ENCODE peak calls at places on chromosomes 4 and X, in four cellular contexts. H is K562, O is SK-N-SH, Q is HCT116. S is an unnamed sample.

GRCh38 chr4:144705861-144706590 is 60.1 kb downstream of the HHIP start:
- DNase-seq in O (no peak), Q (no peak), H (no peak), S (no peak)

GRCh38 chr4:98682719-98683118 is 24.3 kb upstream of the TSPAN5 start:
- DNase-seq in O (peak; percentile 14), Q (no peak), H (peak; percentile 27), S (no peak)

GRCh38 chr4:129384974-129385373 is 289.0 kb downstream of the C4orf33 start:
- DNase-seq in O (no peak), H (no peak), Q (no peak), S (no peak)

GRCh38 chrX:107709266-107709795 is 66.3 kb downstream of the TSC22D3 start:
- DNase-seq in H (no peak), O (no peak), Q (no peak), S (no peak)

GRCh38 chr4:129144755-129145206 is 48.8 kb downstream of the C4orf33 start:
- DNase-seq in H (no peak), O (peak; percentile 25), Q (no peak), S (no peak)

GRCh38 chrX:43655961-43656494 is at the start of gene MAOA:
- DNase-seq in O (peak; percentile 61), H (no peak), Q (no peak), S (no peak)

GRCh38 chr4:174260099-174260498 is 23.4 kb downstream of the FBXO8 start:
- DNase-seq in H (no peak), Q (no peak), O (peak; percentile 30), S (no peak)

GRCh38 chrX:39595977-39596376 is 501.8 kb downstream of the BCOR start:
- DNase-seq in O (no peak), H (no peak), Q (no peak), S (no peak)

GRCh38 chr4:28481565-28481964 is 1620.9 kb downstream of the STIM2 start:
- DNase-seq in Q (no peak), O (no peak), H (no peak), S (no peak)

GRCh38 chr4:158624889-158625478 is 46.7 kb downstream of the C4orf46 start:
- DNase-seq in H (peak; percentile 44), Q (peak; percentile 58), O (peak; percentile 32), S (peak; percentile 27)

GRCh38 chrX:884091-884490 is 253.5 kb downstream of the SHOX start:
- DNase-seq in O (no peak), Q (no peak), H (no peak), S (no peak)

GRCh38 chr4:94941706-94942105 is 184.0 kb downstream of the BMPR1B start:
- DNase-seq in Q (no peak), O (no peak), H (no peak), S (no peak)

GRCh38 chrX:117871796-117872195 is 244.8 kb downstream of the KLHL13 start:
- DNase-seq in O (no peak), Q (no peak), H (no peak), S (no peak)

GRCh38 chr4:149371021-149371420 is 444.6 kb downstream of the IQCM start:
- DNase-seq in Q (peak; percentile 67), O (peak; percentile 3), H (no peak), S (peak; percentile 13)

GRCh38 chrX:65601530-65602281 is 65.7 kb upstream of the MSN start:
- DNase-seq in H (no peak), Q (no peak), O (no peak), S (no peak)

GRCh38 chr4:87620491-87620890 is 12.2 kb downstream of the DSPP start:
- DNase-seq in Q (no peak), H (no peak), O (no peak), S (no peak)

GRCh38 chr4:73621357-73621756 is 1.1 kb upstream of the RASSF6 start:
- DNase-seq in H (no peak), O (no peak), Q (no peak), S (no peak)

GRCh38 chr4:110586137-110586850 is 36.6 kb downstream of the PITX2 start:
- DNase-seq in Q (peak; percentile 31), O (peak; percentile 37), H (no peak), S (peak; percentile 12)

GRCh38 chrX:12505127-12505526 is 286.1 kb upstream of the PRPS2 start:
- DNase-seq in Q (no peak), H (no peak), O (no peak), S (no peak)

GRCh38 chr4:40630335-40631021 is 814 bp upstream of the RBM47 start:
- DNase-seq in H (no peak), Q (peak; percentile 26), O (peak; percentile 21), S (no peak)

GRCh38 chr4:42398448-42399355 is 1.4 kb downstream of the SHISA3 start:
- DNase-seq in Q (no peak), O (no peak), H (no peak), S (no peak)

GRCh38 chrX:16431266-16431665 is 218.7 kb upstream of the S100G start:
- DNase-seq in H (no peak), O (no peak), Q (no peak), S (no peak)

GRCh38 chrX:16429391-16429790 is 220.6 kb upstream of the S100G start:
- DNase-seq in H (no peak), Q (no peak), O (no peak), S (no peak)

GRCh38 chrX:16433021-16433420 is 216.9 kb upstream of the S100G start:
- DNase-seq in H (no peak), Q (no peak), O (no peak), S (no peak)

GRCh38 chrX:16427668-16428067 is 222.3 kb upstream of the S100G start:
- DNase-seq in Q (no peak), H (no peak), O (no peak), S (no peak)
- TF ChIP-seq SIN3A in Q (no peak), H (no peak), O (no peak), S (no peak)

DNA sequence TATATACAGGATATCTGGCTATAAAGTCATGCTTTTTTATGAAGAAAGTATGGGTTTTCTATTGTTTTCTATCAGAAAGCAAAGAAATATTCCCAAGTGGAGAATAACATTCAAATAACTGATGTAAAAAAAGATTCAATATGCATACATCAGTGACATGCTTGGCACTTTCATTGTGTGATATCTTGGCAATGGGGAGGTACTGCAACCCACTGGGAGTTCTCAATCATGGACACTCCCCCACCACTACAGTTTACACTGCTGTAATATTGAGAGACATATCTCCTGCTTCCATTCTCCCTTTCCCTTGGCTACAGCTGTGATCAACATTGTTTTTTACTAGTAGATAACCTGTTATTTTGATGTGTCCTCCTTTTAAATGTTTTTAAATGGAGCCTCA is 257.8 kb downstream of the CAMK2D start:
- DNase-seq in H (no peak), O (no peak), Q (no peak), S (no peak)
- TF ChIP-seq POLR2AphosphoS5 in H (no peak), O (no peak), Q (no peak), S (no peak)

DNA sequence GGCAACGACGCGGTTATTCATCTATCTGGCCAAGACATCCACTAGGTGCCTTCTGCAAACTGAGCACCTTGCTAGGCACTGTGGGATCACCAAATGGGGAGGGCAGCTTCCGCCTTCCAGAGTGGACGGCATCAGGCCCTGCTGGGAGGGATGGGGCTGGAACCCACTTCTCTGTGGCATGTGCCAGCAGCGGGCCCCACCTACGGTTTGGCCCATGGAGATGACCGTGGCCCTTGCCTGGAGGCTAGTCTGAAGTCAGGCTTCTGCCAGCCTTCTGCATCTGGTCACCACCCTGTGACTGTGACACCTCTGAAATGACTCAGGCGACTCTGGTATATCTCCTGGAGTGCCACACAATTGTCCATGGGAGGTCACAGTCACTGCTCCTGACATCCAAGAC is 7.2 kb downstream of the SSR4 start:
- DNase-seq in Q (no peak), O (no peak), H (no peak), S (no peak)
- H3K9me3 ChIP-seq in Q (no peaks in the 10 kb centered on the region), O (no peaks in the 10 kb centered on the region), H (no peaks in the 10 kb centered on the region), S (no peaks in the 10 kb centered on the region)

DNA sequence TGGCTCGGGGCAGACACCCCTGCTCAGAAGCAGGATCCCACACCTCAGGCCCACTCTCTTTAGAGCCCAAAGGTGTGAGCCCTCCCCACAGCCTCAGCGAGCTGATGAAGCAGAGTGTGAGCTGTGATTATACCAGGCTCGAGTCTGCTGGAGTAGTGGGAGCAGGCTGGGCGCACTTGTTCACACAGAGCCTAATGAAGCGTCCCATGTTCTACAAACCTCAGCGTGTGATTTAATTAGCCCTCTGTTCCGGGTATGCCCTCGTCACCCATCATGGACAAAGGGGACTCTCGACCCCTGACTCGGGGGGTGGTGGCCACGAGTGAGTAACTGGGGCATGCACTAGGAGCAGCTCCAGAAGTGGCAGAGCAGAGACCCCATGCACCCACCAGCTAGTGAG is 62.3 kb downstream of the PPP2R2C start:
- DNase-seq in H (no peak), O (no peak), Q (no peak), S (no peak)
- TF ChIP-seq SIN3A in H (no peak), O (no peak), Q (no peak), S (no peak)

GRCh38 chr4:16846520-16847117 is 51.8 kb downstream of the LDB2 start:
- DNase-seq in Q (no peak), H (no peak), O (no peak), S (no peak)

GRCh38 chr4:16844796-16845586 is 53.5 kb downstream of the LDB2 start:
- DNase-seq in H (no peak), Q (no peak), O (no peak), S (no peak)

GRCh38 chr4:16838226-16838875 is 60.1 kb downstream of the LDB2 start:
- DNase-seq in Q (no peak), H (no peak), O (no peak), S (no peak)

DNA sequence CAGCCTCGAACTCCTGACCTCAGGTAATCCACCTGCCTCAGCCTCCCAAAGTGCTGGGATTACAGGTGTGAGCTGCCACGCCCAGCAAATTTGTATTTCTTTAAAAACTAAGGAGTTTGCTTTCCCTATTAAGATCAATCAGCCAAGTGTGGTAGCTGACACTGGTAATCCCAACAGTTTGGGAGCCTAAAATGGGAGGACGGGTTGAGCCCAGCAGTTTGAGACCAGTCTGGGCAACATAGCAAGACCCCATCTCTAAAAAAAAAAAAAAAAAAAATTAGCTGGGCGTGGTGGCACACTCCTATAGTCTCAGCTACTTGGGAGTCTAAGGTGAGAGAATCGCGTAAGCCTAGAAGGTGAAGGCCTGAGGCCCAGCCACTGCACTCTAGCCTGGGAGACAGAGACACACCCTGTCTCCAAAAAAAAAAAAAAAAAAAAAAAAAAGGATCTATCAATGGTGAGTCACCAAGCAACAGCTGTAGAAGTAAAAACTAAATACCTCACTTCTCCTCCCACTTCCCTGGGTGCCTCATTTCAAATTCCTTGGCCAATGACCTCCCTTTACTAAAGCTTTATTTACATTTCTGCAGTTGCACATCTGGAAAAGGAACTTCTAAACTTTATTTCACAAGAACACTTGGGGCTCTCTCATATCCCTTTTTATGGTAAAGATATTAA is 54.5 kb downstream of the LDB2 start:
- DNase-seq in H (no peak), Q (no peak), O (no peak), S (no peak)
- TF ChIP-seq POLR2AphosphoS5 in H (no peak), Q (no peak), O (no peak), S (no peak)

GRCh38 chr4:200936-201335 is 76.6 kb downstream of the ZNF718 start:
- DNase-seq in Q (no peak), H (no peak), O (no peak), S (no peak)
- H3K9me3 ChIP-seq in Q (no peaks in the 10 kb centered on the region), H (peaks cover under 1% of the 10 kb centered on the region), O (peaks cover 4% of the 10 kb centered on the region), S (no peaks in the 10 kb centered on the region)

S was measured in Panc1.